ENCODE peak calls at places on chromosomes 1 and 21, in eight cellular contexts. O is activated CD4-positive, alpha-beta T cell treated with anti-CD3 and anti-CD28 coated beads for 24 hours; U is tibial artery; E is HT-29; S is B cell; X is pancreas; P is AG08396; M is omental fat pad. W is an unnamed sample.

GRCh38 chr1:151578941-151579340 is 32.9 kb upstream of the SNX27 start:
- DNase-seq in P (no peak), X (no peak), U (no peak), O (no peak), E (no peak), M (no peak), S (no peak), W (peak)

GRCh38 chr1:174289644-174290310 is 130.5 kb downstream of the RABGAP1L start:
- DNase-seq in U (no peak), M (no peak), O (no peak), P (no peak), E (no peak), S (no peak), X (no peak), W (no peak)

GRCh38 chr1:168794057-168794456 is 65.1 kb upstream of the DPT start:
- DNase-seq in P (no peak), M (no peak), U (no peak), O (no peak), E (no peak), S (no peak), X (no peak), W (no peak)

GRCh38 chr1:165137551-165138316 is 218.8 kb downstream of the LMX1A start:
- DNase-seq in M (no peak), X (no peak), U (no peak), P (no peak), O (no peak), S (no peak), E (no peak), W (no peak)

GRCh38 chr1:234313171-234313570 is 60.1 kb upstream of the COA6 start:
- DNase-seq in P (no peak), O (no peak), M (no peak), S (no peak), E (no peak), X (no peak), U (no peak), W (no peak)

GRCh38 chr1:30733520-30733919 is 10.1 kb upstream of the MATN1 start:
- DNase-seq in U (no peak), S (no peak), M (no peak), P (no peak), O (no peak), X (no peak), E (no peak), W (no peak)

GRCh38 chr21:46515109-46515508 is 56.4 kb downstream of the DIP2A start:
- DNase-seq in P (no peak), O (no peak), X (peak), M (no peak), U (peak), E (no peak), S (peak), W (no peak)

GRCh38 chr1:153773004-153773921 is 1.9 kb upstream of the SLC27A3 start:
- DNase-seq in O (no peak), U (no peak), M (no peak), E (no peak), X (no peak), S (no peak), P (no peak), W (no peak)

GRCh38 chr21:39863111-39863510 is 4.1 kb upstream of the PCP4 start:
- DNase-seq in E (peak), O (no peak), U (no peak), X (peak), M (no peak), S (no peak), P (no peak), W (no peak)

GRCh38 chr1:164188507-164188906 is 370.5 kb upstream of the PBX1 start:
- DNase-seq in E (no peak), X (peak), M (no peak), S (no peak), P (no peak), O (no peak), U (no peak), W (no peak)

GRCh38 chr1:197200468-197200899 is 54.0 kb upstream of the ASPM start:
- DNase-seq in X (no peak), M (no peak), U (peak), P (no peak), E (no peak), S (no peak), O (no peak), W (no peak)

GRCh38 chr21:46633561-46633960 is 1.9 kb upstream of the PRMT2 start:
- DNase-seq in P (no peak), U (no peak), X (no peak), S (no peak), M (no peak), E (no peak), O (no peak), W (no peak)

GRCh38 chr1:175450219-175450618 is 257.6 kb upstream of the KIAA0040 start:
- DNase-seq in X (no peak), P (no peak), S (no peak), O (no peak), U (no peak), M (no peak), E (no peak), W (no peak)

GRCh38 chr1:78333426-78334012 is 157.3 kb upstream of the PTGFR start:
- DNase-seq in P (no peak), E (peak), U (no peak), S (no peak), O (no peak), X (peak), M (no peak), W (no peak)

GRCh38 chr1:212928323-212929281 is 21.7 kb upstream of the VASH2 start:
- DNase-seq in E (no peak), O (no peak), U (no peak), M (no peak), X (no peak), S (no peak), P (no peak), W (no peak)

GRCh38 chr1:30911061-30911954 is 2.8 kb upstream of the SDC3 start:
- DNase-seq in X (peak), E (peak), M (peak), S (peak), U (peak), O (peak), P (peak), W (peak)

GRCh38 chr1:69513621-69514020 is 54.1 kb upstream of the LRRC7 start:
- DNase-seq in M (no peak), O (no peak), S (no peak), U (no peak), X (no peak), P (no peak), E (no peak), W (no peak)

GRCh38 chr1:79264975-79265818 is 258.7 kb upstream of the ADGRL4 start:
- DNase-seq in U (no peak), O (no peak), M (no peak), S (no peak), X (no peak), E (no peak), P (no peak), W (no peak)

GRCh38 chr21:45480701-45481500 is 61.3 kb downstream of the SLC19A1 start:
- DNase-seq in P (no peak), O (no peak), X (no peak), U (no peak), S (no peak), E (no peak), M (no peak), W (no peak)

GRCh38 chr1:11930571-11931445 is 3.7 kb upstream of the PLOD1 start:
- DNase-seq in U (no peak), X (peak), O (no peak), S (no peak), E (no peak), M (no peak), P (peak), W (no peak)

GRCh38 chr21:36756527-36756926 is 57.6 kb downstream of the SIM2 start:
- DNase-seq in M (no peak), P (no peak), E (peak), X (no peak), O (no peak), U (no peak), S (no peak), W (no peak)

GRCh38 chr1:38489844-38490270 is 369.7 kb downstream of the RRAGC start:
- DNase-seq in O (peak), S (peak), P (peak), E (peak), U (no peak), X (peak), M (no peak), W (no peak)

GRCh38 chr1:20100632-20101355 is 18.5 kb downstream of the PLA2G2D start:
- DNase-seq in X (peak), P (peak), E (peak), S (peak), M (no peak), O (peak), U (no peak), W (no peak)

GRCh38 chr1:180206581-180206980 is 23.5 kb upstream of the LHX4 start:
- DNase-seq in O (no peak), X (no peak), E (no peak), S (no peak), P (no peak), M (no peak), U (no peak), W (no peak)

GRCh38 chr1:113545210-113545609 is 154.9 kb downstream of the MAGI3 start:
- DNase-seq in X (no peak), O (no peak), E (no peak), U (no peak), S (no peak), M (no peak), P (no peak), W (no peak)

GRCh38 chr1:151458936-151459330 is 361 bp downstream of the POGZ start:
- DNase-seq in M (no peak), E (peak), P (peak), U (peak), X (peak), O (no peak), S (peak), W (no peak)

GRCh38 chr1:17771014-17771413 is 15.9 kb downstream of the ACTL8 start:
- DNase-seq in O (no peak), M (no peak), S (no peak), E (no peak), X (no peak), U (no peak), P (no peak), W (no peak)

GRCh38 chr1:206557636-206558473 is 50.5 kb downstream of the RASSF5 start:
- DNase-seq in M (no peak), E (peak), X (no peak), O (no peak), S (peak), P (no peak), U (no peak), W (no peak)

GRCh38 chr1:67716800-67717199 is 31.8 kb downstream of the GADD45A start:
- DNase-seq in E (peak), O (no peak), P (no peak), S (no peak), X (peak), U (peak), M (no peak), W (no peak)